ENCODE peak calls at places on chromosomes 7 and 10, in eight cellular contexts. Q is mesothelial cell of epicardium; H is amygdala; T is A549; L is amniotic stem cell; F is upper lobe of right lung; K is activated CD4-positive, alpha-beta T cell treated with anti-CD3 and anti-CD28 coated beads, Interleukin-2, amount 50 U/mL, for 48 hours; C is cardiac muscle cell. B is an unnamed sample.
A peak's percentile ranks its signal among the peaks of the same experiment; 100 is the strongest.

GRCh38 chr10:130666215-130666614 is 530.0 kb downstream of the GLRX3 start:
- DNase-seq in T (no peak), C (no peak), K (no peak), Q (no peak), F (no peak), H (no peak), L (no peak), B (no peak)

GRCh38 chr10:34089294-34089693 is 725.8 kb downstream of the PARD3 start:
- DNase-seq in F (no peak), Q (no peak), C (no peak), T (no peak), H (no peak), K (no peak), L (no peak), B (no peak)

GRCh38 chr7:37578350-37578749 is 105.2 kb upstream of the GPR141 start:
- DNase-seq in C (no peak), F (no peak), L (no peak), Q (no peak), H (no peak), K (no peak), T (no peak), B (no peak)

GRCh38 chr10:45386657-45387056 is 12.6 kb downstream of the ALOX5 start:
- DNase-seq in T (no peak), C (no peak), H (no peak), L (no peak), K (no peak), Q (no peak), F (no peak), B (no peak)

GRCh38 chr10:106083572-106083971 is 1080.9 kb downstream of the SORCS1 start:
- DNase-seq in L (no peak), C (no peak), Q (no peak), H (no peak), K (no peak), F (no peak), T (no peak), B (no peak)

GRCh38 chr7:14377646-14378266 is 388.3 kb upstream of the ETV1 start:
- DNase-seq in F (no peak), K (no peak), T (no peak), L (no peak), C (no peak), Q (no peak), H (no peak), B (no peak)

GRCh38 chr7:53303781-53304180 is 268.3 kb downstream of the POM121L12 start:
- DNase-seq in C (no peak), F (no peak), K (no peak), T (no peak), L (no peak), Q (no peak), H (no peak), B (no peak)

GRCh38 chr10:110739811-110740271 is 95.7 kb downstream of the RBM20 start:
- DNase-seq in C (no peak), Q (no peak), H (no peak), K (no peak), T (no peak), L (no peak), F (no peak), B (no peak)

GRCh38 chr7:6164491-6164890 is 107.9 kb downstream of the CYTH3 start:
- DNase-seq in F (peak; percentile 47), Q (no peak), K (no peak), H (no peak), L (no peak), T (peak; percentile 37), C (no peak), B (no peak)

GRCh38 chr10:116464257-116464656 is 36.6 kb downstream of the PNLIPRP3 start:
- DNase-seq in Q (no peak), T (no peak), C (no peak), F (no peak), L (no peak), H (no peak), K (no peak), B (no peak)

GRCh38 chr7:50531401-50531906 is 33.8 kb downstream of the DDC start:
- DNase-seq in F (no peak), L (no peak), H (peak; percentile 55), T (peak; percentile 52), C (no peak), K (peak; percentile 16), Q (no peak), B (no peak)

GRCh38 chr7:146700015-146700560 is 583.5 kb downstream of the CNTNAP2 start:
- DNase-seq in Q (no peak), L (no peak), K (no peak), H (no peak), T (no peak), C (no peak), F (no peak), B (no peak)

GRCh38 chr7:666454-667292 is 59.8 kb upstream of the DNAAF5 start:
- DNase-seq in Q (no peak), C (no peak), K (no peak), F (no peak), L (no peak), H (no peak), T (no peak), B (no peak)

GRCh38 chr10:19480296-19480695 is 335.9 kb upstream of the PLXDC2 start:
- DNase-seq in Q (no peak), K (no peak), H (no peak), L (no peak), T (no peak), F (no peak), C (no peak), B (no peak)

GRCh38 chr7:77409739-77410545 is 6.2 kb downstream of the GSAP start:
- DNase-seq in H (no peak), F (no peak), Q (no peak), C (no peak), T (peak; percentile 83), L (no peak), K (no peak), B (no peak)

GRCh38 chr7:46247622-46248181 is 326.6 kb upstream of the IGFBP3 start:
- DNase-seq in C (no peak), L (no peak), T (no peak), Q (no peak), F (no peak), H (no peak), K (no peak), B (no peak)

GRCh38 chr7:70040971-70041766 is 442.9 kb downstream of the AUTS2 start:
- DNase-seq in H (no peak), C (peak; percentile 43), L (peak; percentile 5), Q (no peak), F (no peak), T (peak; percentile 15), K (no peak), B (no peak)

GRCh38 chr7:77524732-77525131 is 12.4 kb upstream of the PTPN12 start:
- DNase-seq in T (no peak), Q (no peak), F (no peak), H (no peak), K (no peak), C (no peak), L (no peak), B (no peak)

GRCh38 chr10:117535752-117536358 is 6.7 kb upstream of the EMX2 start:
- DNase-seq in K (no peak), Q (no peak), F (no peak), H (no peak), T (no peak), C (no peak), L (no peak), B (no peak)

GRCh38 chr10:120161116-120161515 is 268.6 kb downstream of the SEC23IP start:
- DNase-seq in C (no peak), Q (no peak), H (no peak), L (no peak), F (no peak), T (no peak), K (no peak), B (no peak)

GRCh38 chr10:36469585-36469984 is 655.8 kb upstream of the ANKRD30A start:
- DNase-seq in H (no peak), C (no peak), K (no peak), F (no peak), T (no peak), L (no peak), Q (no peak), B (no peak)

B was measured in mesenteric fat pad.